ENCODE peak calls at places on chromosomes 3 and 15, in eight cellular contexts. O is fibroblast of pulmonary artery, T is HuH-7, J is cardiac fibroblast, W is NB4, M is right atrium auricular region, A is Daoy, C is A172. B is an unnamed sample.

GRCh38 chr3:13353936-13354542 is 66.1 kb downstream of the NUP210 start:
- DNase-seq in O (no peak), T (peak; percentile 74), J (peak; percentile 7), W (peak; percentile 50), M (no peak), A (no peak), C (peak; percentile 39), B (no peak)

GRCh38 chr3:172040976-172041963 is 1.9 kb downstream of the FNDC3B start:
- DNase-seq in O (peak; percentile 68), T (peak; percentile 32), J (peak; percentile 55), W (peak; percentile 53), M (no peak), A (peak; percentile 71), C (peak; percentile 36), B (no peak)

GRCh38 chr3:111730143-111730542 is 128.9 kb upstream of the PHLDB2 start:
- DNase-seq in O (no peak), T (no peak), J (no peak), W (no peak), M (no peak), A (no peak), C (no peak), B (no peak)

GRCh38 chr15:31297880-31298456 is 28.7 kb upstream of the KLF13 start:
- DNase-seq in O (no peak), T (no peak), J (no peak), W (no peak), M (peak; percentile 40), A (no peak), C (no peak), B (no peak)

GRCh38 chr3:72353236-72354105 is 494.8 kb downstream of the SHQ1 start:
- DNase-seq in O (no peak), T (no peak), J (no peak), W (no peak), M (no peak), A (no peak), C (no peak), B (no peak)

GRCh38 chr3:133570139-133570936 is 3.1 kb upstream of the CDV3 start:
- DNase-seq in O (peak; percentile 93), T (no peak), J (peak; percentile 96), W (no peak), M (peak; percentile 65), A (peak; percentile 88), C (peak; percentile 87), B (no peak)

GRCh38 chr15:34009656-34010055 is 29.3 kb downstream of the AVEN start:
- DNase-seq in O (no peak), T (no peak), J (no peak), W (no peak), M (no peak), A (no peak), C (no peak), B (no peak)

GRCh38 chr3:143597774-143598652 is 250.3 kb downstream of the SLC9A9 start:
- DNase-seq in O (no peak), T (no peak), J (no peak), W (no peak), M (no peak), A (no peak), C (no peak), B (no peak)

GRCh38 chr3:46709721-46710120 is 7.9 kb downstream of the PRSS50 start:
- DNase-seq in O (no peak), T (no peak), J (no peak), W (no peak), M (no peak), A (no peak), C (no peak), B (no peak)

GRCh38 chr3:192054881-192055280 is 593.9 kb downstream of the PYDC2 start:
- DNase-seq in O (peak; percentile 43), T (no peak), J (peak; percentile 79), W (no peak), M (no peak), A (peak; percentile 55), C (peak; percentile 67), B (no peak)

GRCh38 chr15:100958326-100959065 is 39.3 kb downstream of the LRRK1 start:
- DNase-seq in O (peak; percentile 43), T (no peak), J (peak; percentile 71), W (no peak), M (no peak), A (peak; percentile 78), C (peak; percentile 86), B (no peak)

GRCh38 chr3:124246949-124247348 is 255.0 kb upstream of the ROPN1 start:
- DNase-seq in O (peak; percentile 39), T (peak; percentile 37), J (peak; percentile 52), W (peak; percentile 25), M (no peak), A (peak; percentile 36), C (peak; percentile 38), B (no peak)

GRCh38 chr3:52126036-52126435 is 28.2 kb downstream of the POC1A start:
- DNase-seq in O (no peak), T (no peak), J (peak; percentile 11), W (no peak), M (no peak), A (no peak), C (no peak), B (no peak)

GRCh38 chr3:192655627-192656026 is 71.7 kb downstream of the FGF12 start:
- DNase-seq in O (no peak), T (no peak), J (no peak), W (no peak), M (no peak), A (no peak), C (no peak), B (no peak)

GRCh38 chr3:48215876-48216275 is 7.4 kb upstream of the CAMP start:
- DNase-seq in O (peak; percentile 51), T (no peak), J (no peak), W (no peak), M (peak; percentile 85), A (no peak), C (no peak), B (no peak)

GRCh38 chr3:96813820-96814580 is 394 bp upstream of the EPHA6 start:
- DNase-seq in O (peak; percentile 44), T (peak; percentile 73), J (peak; percentile 57), W (no peak), M (peak; percentile 59), A (peak; percentile 3), C (no peak), B (no peak)

GRCh38 chr3:52895416-52895815 is 1.9 kb downstream of the STIMATE start:
- DNase-seq in O (no peak), T (no peak), J (no peak), W (no peak), M (no peak), A (no peak), C (no peak), B (no peak)